ENCODE peak calls at places on chromosomes 11 and 22, in four cellular contexts. A is naive thymus-derived CD8-positive, alpha-beta T cell; N is EL; T is ELF-1. Q is an unnamed sample.

GRCh38 chr11:102430158-102430836 is 22.3 kb downstream of the TMEM123 start:
- DNase-seq in A (no peak), N (peak; percentile 44), T (no peak), Q (no peak)

GRCh38 chr11:1293619-1294015 is 15.8 kb downstream of the TOLLIP start:
- DNase-seq in A (no peak), N (no peak), T (no peak), Q (no peak)

GRCh38 chr22:24503137-24503850 is 8.2 kb downstream of the UPB1 start:
- DNase-seq in A (peak; percentile 43), N (peak; percentile 72), T (peak; percentile 69), Q (peak; percentile 66)

GRCh38 chr22:41302016-41302767 is 867 bp downstream of the ZC3H7B start:
- DNase-seq in A (no peak), N (no peak), T (no peak), Q (peak; percentile 73)

GRCh38 chr11:119180729-119181676 is 4.3 kb upstream of the NHERF4 start:
- DNase-seq in A (no peak), N (no peak), T (no peak), Q (no peak)

GRCh38 chr11:119099707-119100106 is 1.9 kb downstream of the DPAGT1 start:
- DNase-seq in A (no peak), N (no peak), T (no peak), Q (no peak)

GRCh38 chr11:80023416-80023815 is 582.6 kb upstream of the TENM4 start:
- DNase-seq in A (no peak), N (no peak), T (no peak), Q (no peak)

GRCh38 chr11:63769044-63769718 is 606 bp upstream of the ZFTA start:
- DNase-seq in A (no peak), N (peak; percentile 51), T (no peak), Q (peak; percentile 61)

GRCh38 chr11:69518081-69518950 is 36.9 kb downstream of the LINC01488 start:
- DNase-seq in A (no peak), N (peak; percentile 83), T (no peak), Q (no peak)

GRCh38 chr22:38067028-38067415 is 9.8 kb downstream of the PICK1 start:
- DNase-seq in A (no peak), N (no peak), T (no peak), Q (no peak)

GRCh38 chr11:128492461-128492860 is 94.9 kb downstream of the ETS1 start:
- DNase-seq in A (no peak), N (peak; percentile 53), T (no peak), Q (no peak)

GRCh38 chr11:16326679-16327297 is 29.6 kb downstream of the SOX6 start:
- DNase-seq in A (no peak), N (peak; percentile 74), T (no peak), Q (no peak)

GRCh38 chr11:28581286-28582242 is 473.4 kb downstream of the METTL15 start:
- DNase-seq in A (no peak), N (peak; percentile 66), T (peak; percentile 3), Q (no peak)

GRCh38 chr11:121132211-121132976 is 31.4 kb downstream of the TECTA start:
- DNase-seq in A (no peak), N (no peak), T (no peak), Q (no peak)

GRCh38 chr22:35424081-35424480 is 24.1 kb downstream of the MCM5 start:
- DNase-seq in A (no peak), N (no peak), T (no peak), Q (no peak)

GRCh38 chr11:118882489-118882888 is 1.2 kb upstream of the CXCR5 start:
- DNase-seq in A (no peak), N (no peak), T (no peak), Q (no peak)

GRCh38 chr11:75721852-75722668 is 4.4 kb downstream of the MOGAT2 start:
- DNase-seq in A (no peak), N (no peak), T (peak; percentile 84), Q (no peak)

GRCh38 chr22:27980424-27981148 is 61.5 kb upstream of the PITPNB start:
- DNase-seq in A (no peak), N (no peak), T (peak; percentile 73), Q (peak; percentile 59)

GRCh38 chr11:92702771-92703170 is 266.7 kb upstream of the MTNR1B start:
- DNase-seq in A (no peak), N (peak; percentile 65), T (no peak), Q (no peak)

GRCh38 chr11:123060265-123061000 is 1.5 kb downstream of the HSPA8 start:
- DNase-seq in A (no peak), N (peak; percentile 24), T (no peak), Q (no peak)

GRCh38 chr11:36105743-36106581 is 162.1 kb downstream of the LDLRAD3 start:
- DNase-seq in A (no peak), N (no peak), T (no peak), Q (no peak)

GRCh38 chr11:9868641-9869040 is 204.8 kb downstream of the SWAP70 start:
- DNase-seq in A (no peak), N (no peak), T (peak; percentile 26), Q (no peak)

GRCh38 chr11:35009941-35010337 is 93.5 kb downstream of the PDHX start:
- DNase-seq in A (no peak), N (no peak), T (no peak), Q (no peak)

GRCh38 chr22:41544671-41545476 is 604 bp upstream of the POLR3H start:
- DNase-seq in A (peak; percentile 18), N (no peak), T (peak; percentile 99), Q (peak; percentile 42)

GRCh38 chr11:34266987-34267386 is 90.8 kb downstream of the ABTB2 start:
- DNase-seq in A (no peak), N (no peak), T (no peak), Q (no peak)

GRCh38 chr22:40040927-40041326 is 46.2 kb downstream of the FAM83F start:
- DNase-seq in A (no peak), N (peak; percentile 56), T (no peak), Q (no peak)

GRCh38 chr11:2462986-2463765 is 18.4 kb downstream of the KCNQ1 start:
- DNase-seq in A (no peak), N (no peak), T (no peak), Q (no peak)

GRCh38 chr22:19524170-19525115 is at the start of gene CLDN5:
- DNase-seq in A (no peak), N (peak; percentile 38), T (no peak), Q (peak; percentile 75)

GRCh38 chr22:26323013-26323412 is 106.0 kb upstream of the ASPHD2 start:
- DNase-seq in A (no peak), N (no peak), T (no peak), Q (no peak)

GRCh38 chr22:20247010-20247505 is 21.1 kb downstream of the RTN4R start:
- DNase-seq in A (no peak), N (peak; percentile 18), T (peak; percentile 17), Q (no peak)

GRCh38 chr22:40499187-40499753 is 128.9 kb downstream of the SGSM3 start:
- DNase-seq in A (no peak), N (peak; percentile 97), T (peak; percentile 34), Q (no peak)

GRCh38 chr11:114180301-114181055 is 115.7 kb upstream of the NNMT start:
- DNase-seq in A (no peak), N (no peak), T (peak; percentile 52), Q (peak; percentile 45)

GRCh38 chr11:130644187-130644586 is 195.7 kb downstream of the ADAMTS15 start:
- DNase-seq in A (no peak), N (no peak), T (peak; percentile 89), Q (peak; percentile 12)

GRCh38 chr11:134407321-134407828 is 4.7 kb downstream of the B3GAT1 start:
- DNase-seq in A (no peak), N (no peak), T (no peak), Q (no peak)

GRCh38 chr11:115961168-115962003 is 457.2 kb upstream of the CADM1 start:
- DNase-seq in A (no peak), N (no peak), T (no peak), Q (peak; percentile 20)

GRCh38 chr22:42500164-42500835 is 19.3 kb downstream of the RRP7A start:
- DNase-seq in A (peak; percentile 78), N (peak; percentile 56), T (peak; percentile 79), Q (peak; percentile 88)

GRCh38 chr22:48498526-48499331 is 1328.9 kb downstream of the BRD1 start:
- DNase-seq in A (no peak), N (no peak), T (no peak), Q (no peak)

Q was measured in neural progenitor cell.